ENCODE peak calls at places on chromosome 11, in seven cellular contexts. O is CD8-positive, alpha-beta T cell; S is colonic mucosa; E is mesendoderm; X is psoas muscle; Q is CD4-positive, alpha-beta memory T cell; J is stomach. C is an unnamed sample. For H3K36me3, the result is how much of the 10 kb centered on the place peaks cover.

GRCh38 chr11:45609337-45609736 is 56.1 kb downstream of the CHST1 start:
- DNase-seq in O (no peak), S (no peak), E (no peak), X (no peak), Q (no peak), J (no peak), C (no peak)

GRCh38 chr11:11567862-11568650 is 53.7 kb downstream of the GALNT18 start:
- DNase-seq in O (no peak), S (no peak), E (no peak), X (no peak), Q (no peak), J (no peak), C (no peak)

GRCh38 chr11:103842795-103843194 is 193.6 kb upstream of the DDI1 start:
- DNase-seq in O (no peak), S (no peak), E (no peak), X (no peak), Q (no peak), J (no peak), C (no peak)

GRCh38 chr11:122556605-122557004 is 98.9 kb upstream of the UBASH3B start:
- DNase-seq in O (no peak), S (no peak), E (peak), X (peak), Q (peak), J (no peak), C (peak)

GRCh38 chr11:121460941-121461514 is 8.3 kb upstream of the SORL1-AS1 start:
- DNase-seq in O (no peak), S (no peak), E (no peak), X (no peak), Q (no peak), J (no peak), C (no peak)

GRCh38 chr11:76444065-76444383 is 794 bp upstream of the EMSY start:
- DNase-seq in O (no peak), S (no peak), E (no peak), X (no peak), Q (no peak), J (no peak), C (no peak)

GRCh38 chr11:13091804-13092203 is 82.7 kb downstream of the RASSF10 start:
- DNase-seq in O (no peak), S (no peak), E (no peak), X (no peak), Q (no peak), J (no peak), C (no peak)

GRCh38 chr11:125429174-125429707 is 66.8 kb downstream of the FEZ1 start:
- DNase-seq in O (peak), S (peak), E (peak), X (peak), Q (peak), J (peak), C (peak)

GRCh38 chr11:89405629-89406028 is 85.5 kb downstream of the NOX4 start:
- DNase-seq in O (no peak), S (no peak), E (peak), X (no peak), Q (no peak), J (no peak), C (no peak)

GRCh38 chr11:74044538-74044937 is 35.7 kb upstream of the UCP3 start:
- DNase-seq in O (no peak), S (no peak), E (no peak), X (no peak), Q (no peak), J (no peak), C (no peak)
- H3K36me3 ChIP-seq in O (under half), S (under half), E (under half), X (half or more), Q (under half), J (half or more), C (under half)

DNA sequence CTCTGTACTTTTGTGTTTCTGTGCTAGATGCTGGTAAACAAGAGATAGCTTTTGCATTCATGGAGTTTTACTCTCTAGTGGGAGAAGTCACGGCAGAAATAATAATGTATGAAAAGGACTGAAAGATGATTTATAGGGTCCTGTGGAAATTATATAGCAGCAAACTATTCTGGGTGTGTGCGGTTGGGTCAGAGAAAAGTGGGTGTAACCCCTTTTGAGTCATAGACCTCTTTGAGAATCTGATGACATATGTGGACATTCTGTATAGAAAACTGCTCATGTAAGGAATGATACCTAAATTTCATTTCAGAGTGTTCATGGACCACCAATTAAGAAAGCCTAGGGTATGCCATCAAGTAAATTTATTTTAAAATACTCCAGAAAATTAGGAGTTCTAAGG is 54.4 kb downstream of the TMEM135 start:
- DNase-seq in O (no peak), S (no peak), E (no peak), X (no peak), Q (no peak), J (no peak), C (no peak)
- H3K4me3 ChIP-seq in O (no peak), S (no peak), E (no peak), X (no peak), Q (no peak), J (no peak), C (no peak)

DNA sequence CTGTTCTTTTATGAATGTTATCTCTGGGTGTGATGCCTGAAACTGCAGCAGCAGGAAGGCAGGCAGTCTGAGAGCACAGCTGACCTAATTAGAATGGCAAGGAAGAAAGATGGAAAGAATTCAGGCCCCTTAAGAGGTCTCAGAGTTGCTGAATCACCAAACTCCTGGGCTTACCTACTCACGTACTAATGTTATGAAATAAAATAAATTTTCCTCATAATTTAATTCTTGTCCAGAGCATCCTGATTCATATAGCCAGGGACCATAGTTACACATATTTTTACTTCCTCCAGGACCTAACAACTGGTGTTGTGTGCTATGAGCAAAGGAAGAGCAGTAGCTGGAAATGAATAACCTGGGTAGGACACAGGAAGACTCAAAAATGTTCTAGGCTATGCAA is 41.9 kb downstream of the SNX19 start:
- DNase-seq in O (no peak), S (no peak), E (peak), X (no peak), Q (no peak), J (no peak), C (no peak)
- H3K36me3 ChIP-seq in O (under half), S (under half), E (under half), X (half or more), Q (under half), J (half or more), C (under half)

DNA sequence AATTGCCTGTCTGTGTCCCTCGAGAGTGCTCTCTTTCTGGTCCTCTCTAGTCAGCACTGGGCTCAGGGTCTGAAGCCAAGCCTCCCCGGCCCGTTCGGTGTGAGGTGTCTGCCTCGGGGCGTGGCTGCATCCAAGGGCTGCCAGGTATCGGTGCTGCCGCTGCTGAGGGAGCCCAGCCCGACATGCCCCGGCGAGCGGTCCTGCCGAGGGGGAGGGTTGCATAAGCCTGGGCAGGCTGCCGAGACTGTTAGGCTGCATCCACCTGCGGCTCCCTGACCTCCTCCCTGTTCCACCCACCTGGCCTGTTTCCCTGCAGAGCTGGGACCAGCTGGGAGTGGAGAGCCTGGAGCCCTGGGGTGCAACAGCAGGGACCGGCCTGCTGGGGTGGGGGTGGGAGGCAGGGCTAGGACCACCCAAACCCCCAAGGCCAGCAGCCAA is 6.3 kb downstream of the OVOL1 start:
- DNase-seq in O (no peak), S (peak), E (no peak), X (no peak), Q (no peak), J (peak), C (peak)
- H3K4me3 ChIP-seq in O (no peak), S (no peak), E (no peak), X (no peak), Q (no peak), J (no peak), C (no peak)

C was measured in H7.